ENCODE peak calls at places on chromosome 18, in six cellular contexts. B is CD8-positive, alpha-beta T cell; G is lower leg skin; Z is GM12865; C is IMR-90; D is GM23248. R is an unnamed sample.

GRCh38 chr18:79577451-79578395 is 101.9 kb upstream of the CTDP1 start:
- DNase-seq in B (no peak), Z (no peak), C (peak), D (peak), G (peak), R (no peak)

GRCh38 chr18:61651880-61652268 is 240.9 kb downstream of the RNF152 start:
- DNase-seq in B (no peak), Z (no peak), D (no peak), G (no peak), C (no peak), R (no peak)

GRCh38 chr18:12308386-12309100 is 502 bp downstream of the TUBB6 start:
- DNase-seq in D (peak), G (peak), C (peak), Z (peak), B (no peak), R (peak)

GRCh38 chr18:10057808-10058791 is 144.3 kb downstream of the VAPA start:
- DNase-seq in D (peak), G (no peak), B (no peak), C (peak), Z (no peak), R (peak)

GRCh38 chr18:58590231-58590630 is 38.7 kb downstream of the ALPK2 start:
- DNase-seq in B (no peak), Z (no peak), D (peak), C (peak), G (no peak), R (no peak)

GRCh38 chr18:39497819-39498218 is 1932.2 kb upstream of the CELF4 start:
- DNase-seq in G (no peak), D (no peak), B (no peak), Z (no peak), C (no peak), R (no peak)

GRCh38 chr18:59055345-59056032 is 84.2 kb upstream of the SEC11C start:
- DNase-seq in D (no peak), C (no peak), G (no peak), B (no peak), Z (no peak), R (no peak)

GRCh38 chr18:57910817-57911216 is 107.7 kb upstream of the ATP8B1 start:
- DNase-seq in C (no peak), G (no peak), D (no peak), B (no peak), Z (peak), R (no peak)

GRCh38 chr18:45962461-45962860 is 4.7 kb downstream of the EPG5 start:
- DNase-seq in C (peak), G (no peak), D (peak), Z (peak), B (no peak), R (peak)

GRCh38 chr18:63157293-63158011 is 162.1 kb downstream of the BCL2 start:
- DNase-seq in G (no peak), Z (peak), B (peak), C (no peak), D (no peak), R (no peak)

GRCh38 chr18:46283895-46284295 is 179.7 kb downstream of the HAUS1 start:
- DNase-seq in Z (no peak), G (no peak), D (no peak), C (no peak), B (no peak), R (no peak)

GRCh38 chr18:10949655-10950054 is 199.7 kb downstream of the PIEZO2 start:
- DNase-seq in D (no peak), G (no peak), Z (peak), C (peak), B (no peak), R (no peak)

GRCh38 chr18:75915941-75916640 is 488.6 kb upstream of the SMIM21 start:
- DNase-seq in G (no peak), D (no peak), C (no peak), Z (no peak), B (no peak), R (no peak)

GRCh38 chr18:12659904-12660605 is 2.1 kb upstream of the SPIRE1 start:
- DNase-seq in C (peak), D (peak), G (no peak), B (peak), Z (peak), R (peak)

GRCh38 chr18:12027046-12027445 is 45.7 kb downstream of the IMPA2 start:
- DNase-seq in D (no peak), C (no peak), G (no peak), Z (no peak), B (no peak), R (peak)

GRCh38 chr18:79962835-79963657 is 1.4 kb upstream of the HSBP1L1 start:
- DNase-seq in G (no peak), C (no peak), Z (peak), D (no peak), B (peak), R (no peak)

GRCh38 chr18:10519999-10520935 is 5.6 kb upstream of the NAPG start:
- DNase-seq in C (peak), B (peak), G (peak), D (peak), Z (peak), R (peak)

GRCh38 chr18:34457761-34458160 is 233.0 kb upstream of the NOL4 start:
- DNase-seq in D (no peak), Z (no peak), C (no peak), G (no peak), B (no peak), R (no peak)

GRCh38 chr18:13393338-13393737 is 174.8 kb downstream of the LDLRAD4 start:
- DNase-seq in D (no peak), Z (no peak), G (peak), C (no peak), B (no peak), R (no peak)

GRCh38 chr18:77250501-77250925 is 865 bp downstream of the GALR1 start:
- DNase-seq in D (no peak), B (no peak), C (no peak), G (no peak), Z (no peak), R (no peak)

GRCh38 chr18:77248873-77249582 is 620 bp upstream of the GALR1 start:
- DNase-seq in G (no peak), D (no peak), Z (no peak), C (no peak), B (no peak), R (no peak)

GRCh38 chr18:77251730-77252050 is 2.0 kb downstream of the GALR1 start:
- DNase-seq in Z (no peak), B (no peak), C (no peak), G (no peak), D (no peak), R (no peak)

GRCh38 chr18:77250926-77251729 is 1.5 kb downstream of the GALR1 start:
- DNase-seq in D (peak), C (no peak), B (no peak), G (no peak), Z (no peak), R (no peak)

DNA sequence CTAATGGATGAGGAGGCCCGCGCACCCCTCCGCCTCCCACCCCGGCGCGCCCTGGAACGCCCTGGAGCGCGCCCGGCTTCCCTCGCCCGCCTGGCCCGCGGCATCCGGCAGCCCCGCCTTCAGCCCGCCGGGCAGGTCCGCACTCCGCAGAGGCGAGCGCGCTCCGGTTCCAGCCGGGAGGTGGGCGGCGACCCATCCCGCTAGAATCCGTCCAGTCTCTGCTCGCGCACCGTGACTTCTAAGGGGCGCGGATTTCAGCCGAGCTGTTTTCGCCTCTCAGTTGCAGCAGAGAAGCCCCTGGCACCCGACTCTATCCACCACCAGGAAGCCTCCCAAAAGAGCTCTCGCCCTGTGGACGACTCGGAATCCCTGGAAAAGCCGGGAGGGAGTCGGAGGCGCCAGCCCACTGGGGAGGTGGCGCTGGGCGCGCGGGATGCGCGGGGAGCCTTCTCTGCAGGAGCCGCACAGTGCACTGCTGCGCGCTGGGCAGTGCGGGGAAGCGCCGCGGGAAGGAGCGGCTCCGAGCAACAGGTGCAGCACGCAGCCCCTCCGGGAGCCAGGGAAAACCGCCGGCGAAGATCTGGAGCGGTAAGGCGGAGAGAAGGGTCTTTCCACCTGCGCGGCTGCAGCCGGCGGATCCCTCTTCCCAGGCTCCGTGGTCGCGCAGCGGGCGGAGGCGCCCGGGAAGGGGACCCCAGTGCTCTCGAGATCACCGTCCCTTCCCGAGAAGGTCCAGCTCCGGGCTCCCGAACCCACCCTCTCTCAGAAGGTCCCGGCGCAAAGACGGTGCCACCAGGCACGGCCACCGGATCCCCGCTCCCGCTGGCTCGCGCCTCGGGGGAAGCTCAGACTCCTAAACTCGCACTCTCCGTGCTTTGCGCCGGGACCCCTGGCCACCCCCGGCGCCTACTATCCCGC is at the start of gene GALR1:
- DNase-seq in D (peak), C (no peak), Z (no peak), G (no peak), B (no peak), R (peak)
- H3K4me3 ChIP-seq in D (peak), C (peak), Z (no peak), G (no peak), B (no peak), R (no peak)

DNA sequence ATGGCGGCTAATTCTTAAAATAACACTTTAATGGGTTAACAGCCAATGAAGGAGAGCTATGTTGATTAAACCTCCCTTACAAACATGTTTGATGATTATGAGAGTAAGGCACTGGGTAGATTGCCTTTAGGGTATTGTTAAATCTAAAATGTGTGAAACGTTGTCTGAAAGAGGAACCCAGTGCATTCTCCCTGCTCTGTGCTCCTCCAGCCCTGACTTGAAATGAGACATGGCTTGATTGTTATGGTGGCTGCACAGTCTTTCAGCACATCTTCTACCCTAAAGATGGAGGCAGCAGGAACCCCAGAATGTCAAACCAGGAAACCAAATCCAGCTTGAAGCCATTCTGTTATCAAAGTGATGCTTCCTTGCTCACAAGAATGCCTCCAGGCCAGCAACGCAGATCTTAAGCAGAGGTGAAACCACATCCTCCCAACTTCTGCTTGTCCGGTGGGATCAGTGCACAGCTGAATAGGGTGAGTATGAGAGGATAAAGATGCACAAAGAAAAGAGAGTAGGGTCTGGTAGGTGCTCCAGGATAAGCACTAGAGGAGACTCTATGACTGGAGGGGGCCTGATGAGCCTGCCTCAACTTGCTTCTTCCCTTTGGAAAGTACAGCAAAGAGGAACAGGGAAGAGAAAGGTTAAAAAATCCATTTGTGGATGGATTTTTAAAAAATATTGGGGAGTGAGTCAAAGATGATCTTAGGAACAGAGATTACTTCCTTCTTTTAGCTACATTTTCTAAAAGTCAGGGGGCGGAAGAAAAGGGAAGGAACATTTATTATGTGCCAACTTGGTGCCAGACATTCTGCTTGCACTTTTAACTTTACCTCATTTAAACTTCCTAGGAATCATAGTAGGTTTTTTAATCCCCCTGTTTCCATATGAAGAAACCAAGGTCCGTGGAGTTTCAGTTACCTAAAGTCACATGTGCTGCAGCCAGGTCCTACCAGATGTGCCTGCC is 523.0 kb downstream of the TXNL1 start:
- DNase-seq in C (peak), Z (no peak), G (no peak), D (no peak), B (no peak), R (no peak)
- H3K4me3 ChIP-seq in C (no peak), Z (no peak), G (no peak), D (no peak), B (no peak), R (no peak)

DNA sequence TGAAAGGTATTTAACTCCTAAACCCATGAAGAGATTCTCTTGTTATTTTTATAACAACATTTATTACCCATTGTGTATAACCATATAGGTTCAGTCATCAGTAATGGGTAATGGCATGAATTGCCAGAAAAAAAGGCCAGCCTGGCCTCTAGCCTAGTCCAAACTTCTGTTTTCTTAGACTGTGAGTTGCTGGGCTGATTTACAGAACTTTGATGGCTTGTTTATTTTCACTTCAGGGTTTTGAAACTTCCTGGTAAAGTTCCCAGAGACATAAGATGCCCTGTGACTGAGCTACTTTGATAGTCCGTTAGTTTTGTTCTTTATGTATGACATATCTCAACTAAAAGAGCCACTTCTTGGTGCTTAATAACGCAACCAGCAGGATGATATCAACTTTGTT is 164.8 kb downstream of the METTL4 start:
- DNase-seq in B (no peak), D (peak), Z (no peak), C (peak), G (no peak), R (no peak)
- H3K4me3 ChIP-seq in B (no peak), D (no peak), Z (no peak), C (no peak), G (no peak), R (no peak)

DNA sequence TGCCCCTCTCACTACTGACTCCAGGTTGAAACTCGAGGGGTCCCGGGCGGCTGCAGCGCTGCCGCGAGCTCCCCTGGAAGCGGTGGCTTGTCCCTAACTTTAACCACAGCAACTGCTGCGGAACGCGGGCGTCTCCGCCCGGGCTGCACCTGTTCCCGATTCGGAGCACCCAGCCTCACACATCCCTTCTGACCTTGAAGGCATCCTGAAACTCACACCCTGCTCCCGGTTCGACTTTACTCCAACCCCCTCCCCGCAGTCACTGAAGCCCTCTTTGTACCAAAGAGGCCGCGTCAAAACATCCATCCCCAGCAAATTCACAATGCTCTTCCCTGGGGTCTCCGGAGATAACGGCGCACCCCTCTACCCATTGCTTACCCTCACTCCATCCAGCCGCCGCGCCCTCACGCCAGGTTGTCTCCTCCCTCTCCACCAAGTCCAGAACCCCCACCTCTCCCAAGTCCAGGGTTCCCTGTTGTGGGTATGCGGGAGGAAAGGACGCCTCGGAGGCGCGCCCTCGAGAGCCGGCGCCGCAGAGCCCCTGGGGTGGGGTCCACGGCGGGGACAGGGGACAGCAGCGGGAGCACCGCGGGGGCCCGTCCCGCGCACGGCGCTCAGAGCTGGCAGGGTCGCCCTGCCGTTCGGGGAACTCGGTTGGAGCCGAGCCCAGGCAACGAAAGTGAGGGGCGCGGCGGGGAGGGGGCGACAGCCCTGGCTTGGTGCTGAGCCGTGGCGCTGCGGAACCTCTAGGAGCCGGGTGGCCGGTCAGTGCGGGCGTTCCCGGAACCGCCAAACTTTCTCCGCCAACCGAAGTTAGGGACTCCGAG is 938 bp downstream of the MYO5B start:
- DNase-seq in D (no peak), C (no peak), B (no peak), Z (no peak), G (no peak), R (no peak)
- H3K4me3 ChIP-seq in D (no peak), C (no peak), B (no peak), Z (peak), G (peak), R (peak)

DNA sequence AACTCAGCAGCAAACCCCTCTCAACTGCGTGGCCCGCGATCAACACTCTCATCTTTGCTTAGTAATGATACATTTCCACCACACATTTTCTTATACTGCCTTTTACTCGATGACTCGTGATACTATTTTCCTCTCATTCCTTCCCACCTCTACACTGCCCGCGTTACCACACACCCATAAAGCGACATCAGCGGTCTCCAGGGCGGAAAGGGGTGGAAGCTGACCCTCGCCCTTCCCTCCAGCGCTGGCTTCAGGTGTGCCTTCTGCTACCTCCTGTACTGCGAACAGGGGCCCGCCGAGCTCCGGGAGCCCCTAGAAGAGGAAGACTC is 1.3 kb downstream of the NETO1 start:
- DNase-seq in Z (no peak), D (no peak), G (no peak), C (no peak), B (no peak), R (peak)
- H3K4me3 ChIP-seq in Z (no peak), D (no peak), G (no peak), C (no peak), B (no peak), R (peak)

DNA sequence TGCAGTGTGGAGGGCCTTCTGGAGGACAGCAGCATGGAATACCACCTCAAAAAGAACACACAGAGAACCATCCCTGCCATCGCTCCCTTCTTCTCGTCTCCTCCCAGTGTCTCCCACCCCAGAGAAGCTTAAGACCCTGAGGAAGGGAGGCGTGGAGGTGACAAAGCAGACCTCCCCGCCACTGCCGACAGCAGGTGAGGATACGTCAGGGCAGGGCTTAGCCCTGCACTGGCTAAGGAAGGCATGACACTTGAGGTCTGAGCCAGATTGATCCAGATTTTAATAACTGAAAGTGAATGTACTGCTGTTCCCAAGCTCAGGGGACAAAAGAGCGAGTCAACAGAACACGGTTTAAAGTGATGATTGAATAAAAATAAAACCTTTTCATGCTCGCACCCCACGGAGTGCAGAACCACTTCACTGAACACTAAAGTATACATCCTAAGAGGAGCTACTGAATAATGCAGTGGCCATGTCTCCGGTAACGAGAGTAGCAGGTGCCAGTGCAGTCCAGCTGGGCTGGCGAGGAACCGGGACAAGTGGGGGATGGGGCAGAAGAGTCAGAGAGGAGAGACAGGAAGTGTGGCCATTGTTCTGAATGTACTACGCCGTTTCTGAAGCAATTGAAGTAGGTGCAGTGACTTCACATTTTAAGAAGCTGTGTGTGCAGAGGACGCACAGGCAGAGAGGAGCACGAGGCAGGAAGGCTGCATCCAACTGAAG is 391.0 kb downstream of the CDH2 start:
- DNase-seq in D (no peak), B (no peak), C (no peak), G (no peak), Z (no peak), R (no peak)
- H3K4me3 ChIP-seq in D (no peak), B (no peak), C (no peak), G (no peak), Z (no peak), R (no peak)

DNA sequence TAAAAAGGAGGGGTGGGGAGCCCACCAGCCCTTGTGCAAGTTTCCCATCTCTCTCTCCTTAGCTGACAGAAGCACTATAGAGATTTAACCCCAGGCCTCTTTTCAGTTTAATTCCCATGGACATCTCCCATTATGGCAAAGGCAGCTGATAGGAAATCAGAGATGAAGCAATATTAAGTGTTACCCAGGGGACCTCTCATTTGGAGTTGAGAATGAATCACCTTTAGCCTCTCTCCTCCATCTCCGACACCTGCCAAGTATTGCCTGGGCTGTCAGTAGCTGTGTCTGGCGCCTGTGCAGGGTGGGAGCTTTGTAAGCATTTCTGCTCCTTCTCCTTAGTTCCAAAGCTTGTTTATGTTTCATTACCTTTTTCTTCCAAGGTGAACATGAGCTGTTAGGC is 109.0 kb downstream of the AQP4 start:
- DNase-seq in C (no peak), G (no peak), B (no peak), Z (no peak), D (no peak), R (no peak)
- H3K4me3 ChIP-seq in C (no peak), G (no peak), B (no peak), Z (no peak), D (no peak), R (no peak)

R was measured in mammary epithelial cell.